ENCODE peak calls at places on chromosomes 12 and 14, in ten cellular contexts. One of them, this sample, is unnamed.
A peak's percentile ranks its signal among the peaks of the same experiment; 100 is the strongest.

GRCh38 chr12:3333583-3333982 is 157.4 kb upstream of the PRMT8 start:
- DNase-seq in A549: peak; percentile 48
- DNase-seq in Calu3: peak; percentile 35
- DNase-seq in AG04450: no peak
- DNase-seq in OCI-LY7: no peak
- DNase-seq in GM12865: no peak
- DNase-seq in glutamatergic neuron: no peak
- DNase-seq in spleen: no peak
- DNase-seq in CD4-positive, alpha-beta T cell: no peak
- DNase-seq in astrocyte: no peak
- DNase-seq in this sample: no peak

GRCh38 chr14:92473261-92473946 is 40.2 kb upstream of the RIN3 start:
- DNase-seq in A549: peak; percentile 61
- DNase-seq in Calu3: no peak
- DNase-seq in AG04450: no peak
- DNase-seq in OCI-LY7: no peak
- DNase-seq in GM12865: no peak
- DNase-seq in glutamatergic neuron: no peak
- DNase-seq in spleen: no peak
- DNase-seq in CD4-positive, alpha-beta T cell: no peak
- DNase-seq in astrocyte: peak; percentile 20
- DNase-seq in this sample: peak; percentile 70

GRCh38 chr14:70602254-70602653 is 1.8 kb upstream of the MED6 start:
- DNase-seq in A549: no peak
- DNase-seq in Calu3: no peak
- DNase-seq in AG04450: no peak
- DNase-seq in OCI-LY7: peak; percentile 62
- DNase-seq in GM12865: peak; percentile 52
- DNase-seq in glutamatergic neuron: no peak
- DNase-seq in spleen: no peak
- DNase-seq in CD4-positive, alpha-beta T cell: no peak
- DNase-seq in astrocyte: no peak
- DNase-seq in this sample: no peak

GRCh38 chr14:61190341-61190740 is 90.8 kb downstream of the TMEM30B start:
- DNase-seq in A549: no peak
- DNase-seq in Calu3: no peak
- DNase-seq in AG04450: no peak
- DNase-seq in OCI-LY7: no peak
- DNase-seq in GM12865: no peak
- DNase-seq in glutamatergic neuron: no peak
- DNase-seq in spleen: no peak
- DNase-seq in CD4-positive, alpha-beta T cell: no peak
- DNase-seq in astrocyte: peak; percentile 26
- DNase-seq in this sample: no peak

GRCh38 chr12:78628701-78629100 is 235.9 kb upstream of the SYT1 start:
- DNase-seq in A549: no peak
- DNase-seq in Calu3: no peak
- DNase-seq in AG04450: no peak
- DNase-seq in OCI-LY7: no peak
- DNase-seq in GM12865: no peak
- DNase-seq in glutamatergic neuron: no peak
- DNase-seq in spleen: no peak
- DNase-seq in CD4-positive, alpha-beta T cell: no peak
- DNase-seq in astrocyte: no peak
- DNase-seq in this sample: no peak

GRCh38 chr12:127293507-127294310 is 973.3 kb upstream of the TMEM132C start:
- DNase-seq in A549: peak; percentile 57
- DNase-seq in Calu3: peak; percentile 38
- DNase-seq in AG04450: no peak
- DNase-seq in OCI-LY7: peak; percentile 3
- DNase-seq in GM12865: peak; percentile 52
- DNase-seq in glutamatergic neuron: peak; percentile 60
- DNase-seq in spleen: no peak
- DNase-seq in CD4-positive, alpha-beta T cell: no peak
- DNase-seq in astrocyte: peak; percentile 36
- DNase-seq in this sample: peak; percentile 28

GRCh38 chr12:4441355-4442330 is 4.0 kb downstream of the FGF6 start:
- DNase-seq in A549: no peak
- DNase-seq in Calu3: no peak
- DNase-seq in AG04450: no peak
- DNase-seq in OCI-LY7: no peak
- DNase-seq in GM12865: peak; percentile 4
- DNase-seq in glutamatergic neuron: no peak
- DNase-seq in spleen: peak; percentile 48
- DNase-seq in CD4-positive, alpha-beta T cell: no peak
- DNase-seq in astrocyte: no peak
- DNase-seq in this sample: no peak

GRCh38 chr12:105888696-105889095 is 250.1 kb downstream of the NUAK1 start:
- DNase-seq in A549: no peak
- DNase-seq in Calu3: no peak
- DNase-seq in AG04450: no peak
- DNase-seq in OCI-LY7: no peak
- DNase-seq in GM12865: no peak
- DNase-seq in glutamatergic neuron: no peak
- DNase-seq in spleen: no peak
- DNase-seq in CD4-positive, alpha-beta T cell: no peak
- DNase-seq in astrocyte: peak; percentile 93
- DNase-seq in this sample: no peak

GRCh38 chr14:54815531-54815930 is 87.1 kb downstream of the GCH1 start:
- DNase-seq in A549: no peak
- DNase-seq in Calu3: no peak
- DNase-seq in AG04450: no peak
- DNase-seq in OCI-LY7: no peak
- DNase-seq in GM12865: no peak
- DNase-seq in glutamatergic neuron: no peak
- DNase-seq in spleen: no peak
- DNase-seq in CD4-positive, alpha-beta T cell: no peak
- DNase-seq in astrocyte: no peak
- DNase-seq in this sample: no peak

GRCh38 chr14:54813081-54813480 is 89.5 kb downstream of the GCH1 start:
- DNase-seq in A549: no peak
- DNase-seq in Calu3: no peak
- DNase-seq in AG04450: no peak
- DNase-seq in OCI-LY7: no peak
- DNase-seq in GM12865: no peak
- DNase-seq in glutamatergic neuron: no peak
- DNase-seq in spleen: no peak
- DNase-seq in CD4-positive, alpha-beta T cell: no peak
- DNase-seq in astrocyte: no peak
- DNase-seq in this sample: no peak

GRCh38 chr14:54815016-54815415 is 87.6 kb downstream of the GCH1 start:
- DNase-seq in A549: no peak
- DNase-seq in Calu3: peak; percentile 44
- DNase-seq in AG04450: no peak
- DNase-seq in OCI-LY7: no peak
- DNase-seq in GM12865: no peak
- DNase-seq in glutamatergic neuron: no peak
- DNase-seq in spleen: no peak
- DNase-seq in CD4-positive, alpha-beta T cell: no peak
- DNase-seq in astrocyte: peak; percentile 53
- DNase-seq in this sample: no peak

GRCh38 chr14:54812661-54813060 is 90.0 kb downstream of the GCH1 start:
- DNase-seq in A549: no peak
- DNase-seq in Calu3: no peak
- DNase-seq in AG04450: no peak
- DNase-seq in OCI-LY7: no peak
- DNase-seq in GM12865: no peak
- DNase-seq in glutamatergic neuron: no peak
- DNase-seq in spleen: no peak
- DNase-seq in CD4-positive, alpha-beta T cell: no peak
- DNase-seq in astrocyte: no peak
- DNase-seq in this sample: no peak

DNA sequence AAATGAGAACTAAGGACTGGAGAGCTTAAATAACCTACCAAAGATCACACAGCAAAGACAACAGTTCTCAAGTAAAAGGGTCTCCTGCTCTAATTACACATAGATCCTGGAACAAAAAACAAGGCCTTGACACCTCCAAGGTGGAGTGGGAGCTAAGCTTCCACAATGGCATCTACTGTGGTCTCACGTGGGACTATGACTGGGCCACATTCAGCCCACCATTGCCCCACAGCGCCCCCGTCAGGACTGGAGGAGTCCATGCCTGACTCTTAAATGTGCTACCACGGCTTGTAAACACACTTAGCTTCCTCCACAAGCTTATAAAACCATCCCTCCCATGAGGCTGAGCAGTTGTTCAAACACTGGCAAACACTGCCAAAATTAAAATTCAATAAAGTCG is 88.5 kb downstream of the GCH1 start:
- DNase-seq in A549: peak; percentile 73
- DNase-seq in Calu3: peak; percentile 21
- DNase-seq in AG04450: no peak
- DNase-seq in OCI-LY7: peak; percentile 35
- DNase-seq in GM12865: peak; percentile 35
- DNase-seq in glutamatergic neuron: no peak
- DNase-seq in spleen: no peak
- DNase-seq in CD4-positive, alpha-beta T cell: no peak
- DNase-seq in astrocyte: no peak
- DNase-seq in this sample: no peak
- TF ChIP-seq CTCF in A549: peak; percentile 19
- TF ChIP-seq CTCF in Calu3: no peak
- TF ChIP-seq CTCF in AG04450: peak; percentile 6
- TF ChIP-seq CTCF in OCI-LY7: peak; percentile 74
- TF ChIP-seq CTCF in GM12865: peak; percentile 33
- TF ChIP-seq CTCF in glutamatergic neuron: no peak
- TF ChIP-seq CTCF in spleen: no peak
- TF ChIP-seq CTCF in CD4-positive, alpha-beta T cell: no peak
- TF ChIP-seq CTCF in astrocyte: peak; percentile 17
- TF ChIP-seq CTCF in this sample: no peak

DNA sequence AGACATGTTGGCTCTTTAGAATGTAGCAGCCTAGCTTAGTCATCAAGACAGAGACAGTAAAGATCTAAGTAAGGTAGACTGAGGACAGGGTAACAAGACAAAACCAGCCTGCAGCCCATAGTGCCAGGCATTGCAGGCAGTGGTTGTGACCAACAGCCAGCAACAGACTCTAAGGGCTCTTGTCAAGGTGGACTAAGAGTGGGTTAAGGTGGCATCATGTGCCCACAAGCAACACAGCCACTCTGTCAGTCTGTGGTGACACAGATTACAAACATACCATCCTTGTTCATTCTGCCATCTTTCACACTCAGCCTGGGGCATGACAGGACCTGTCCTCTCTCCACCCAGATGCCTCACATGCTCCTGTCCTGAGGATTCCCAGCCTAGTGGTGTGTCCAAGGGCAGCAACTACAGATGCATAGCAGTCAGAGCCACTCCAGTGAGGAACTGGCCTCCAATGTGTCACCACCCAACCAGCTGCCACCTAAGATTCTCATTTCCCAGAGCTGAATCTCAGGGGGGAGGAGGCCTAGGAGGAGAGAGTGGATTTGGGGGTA is 28.3 kb downstream of the VDR start:
- DNase-seq in A549: no peak
- DNase-seq in Calu3: no peak
- DNase-seq in AG04450: no peak
- DNase-seq in OCI-LY7: no peak
- DNase-seq in GM12865: no peak
- DNase-seq in glutamatergic neuron: no peak
- DNase-seq in spleen: peak; percentile 17
- DNase-seq in CD4-positive, alpha-beta T cell: no peak
- DNase-seq in astrocyte: no peak
- DNase-seq in this sample: no peak
- TF ChIP-seq CTCF in A549: no peak
- TF ChIP-seq CTCF in Calu3: no peak
- TF ChIP-seq CTCF in AG04450: no peak
- TF ChIP-seq CTCF in OCI-LY7: no peak
- TF ChIP-seq CTCF in GM12865: no peak
- TF ChIP-seq CTCF in glutamatergic neuron: no peak
- TF ChIP-seq CTCF in spleen: no peak
- TF ChIP-seq CTCF in CD4-positive, alpha-beta T cell: no peak
- TF ChIP-seq CTCF in astrocyte: no peak
- TF ChIP-seq CTCF in this sample: no peak

GRCh38 chr12:30754750-30755394 is at the start of gene CAPRIN2:
- DNase-seq in A549: peak; percentile 97
- DNase-seq in Calu3: peak; percentile 97
- DNase-seq in AG04450: peak; percentile 81
- DNase-seq in OCI-LY7: peak; percentile 94
- DNase-seq in GM12865: peak; percentile 96
- DNase-seq in glutamatergic neuron: peak; percentile 97
- DNase-seq in spleen: peak; percentile 100
- DNase-seq in CD4-positive, alpha-beta T cell: peak; percentile 88
- DNase-seq in astrocyte: peak; percentile 90
- DNase-seq in this sample: peak; percentile 87

GRCh38 chr12:30757316-30757715 is 2.6 kb upstream of the CAPRIN2 start:
- DNase-seq in A549: no peak
- DNase-seq in Calu3: no peak
- DNase-seq in AG04450: no peak
- DNase-seq in OCI-LY7: no peak
- DNase-seq in GM12865: no peak
- DNase-seq in glutamatergic neuron: no peak
- DNase-seq in spleen: no peak
- DNase-seq in CD4-positive, alpha-beta T cell: no peak
- DNase-seq in astrocyte: no peak
- DNase-seq in this sample: no peak

GRCh38 chr12:30754383-30754749 is 385 bp downstream of the CAPRIN2 start:
- DNase-seq in A549: peak; percentile 34
- DNase-seq in Calu3: no peak
- DNase-seq in AG04450: no peak
- DNase-seq in OCI-LY7: no peak
- DNase-seq in GM12865: no peak
- DNase-seq in glutamatergic neuron: no peak
- DNase-seq in spleen: no peak
- DNase-seq in CD4-positive, alpha-beta T cell: peak; percentile 25
- DNase-seq in astrocyte: peak; percentile 5
- DNase-seq in this sample: no peak

GRCh38 chr12:30755395-30755762 is 628 bp upstream of the CAPRIN2 start:
- DNase-seq in A549: peak; percentile 2
- DNase-seq in Calu3: no peak
- DNase-seq in AG04450: no peak
- DNase-seq in OCI-LY7: no peak
- DNase-seq in GM12865: no peak
- DNase-seq in glutamatergic neuron: no peak
- DNase-seq in spleen: no peak
- DNase-seq in CD4-positive, alpha-beta T cell: no peak
- DNase-seq in astrocyte: no peak
- DNase-seq in this sample: no peak

DNA sequence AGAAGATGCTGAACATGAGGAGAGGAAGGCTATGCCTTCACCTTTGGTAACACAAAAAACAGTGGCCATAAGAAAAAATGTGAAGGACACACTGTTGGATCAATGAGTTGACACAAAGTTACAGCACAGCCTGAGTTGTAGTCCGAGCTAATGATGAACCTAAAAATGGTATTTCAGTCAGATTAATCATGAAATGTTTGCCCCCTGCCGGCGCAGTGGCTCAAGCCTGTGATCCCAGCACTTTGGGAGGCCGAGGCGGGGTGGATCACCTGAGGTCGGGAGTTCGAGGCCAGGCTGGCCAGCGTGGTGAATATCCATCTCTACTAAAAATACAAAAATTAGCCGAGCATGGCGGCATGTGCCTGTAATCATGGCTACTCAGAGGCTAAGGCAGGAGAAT is 1.3 kb upstream of the CAPRIN2 start:
- DNase-seq in A549: peak; percentile 31
- DNase-seq in Calu3: peak; percentile 37
- DNase-seq in AG04450: no peak
- DNase-seq in OCI-LY7: no peak
- DNase-seq in GM12865: no peak
- DNase-seq in glutamatergic neuron: peak; percentile 14
- DNase-seq in spleen: no peak
- DNase-seq in CD4-positive, alpha-beta T cell: no peak
- DNase-seq in astrocyte: no peak
- DNase-seq in this sample: no peak
- TF ChIP-seq CTCF in A549: no peak
- TF ChIP-seq CTCF in Calu3: no peak
- TF ChIP-seq CTCF in AG04450: no peak
- TF ChIP-seq CTCF in OCI-LY7: no peak
- TF ChIP-seq CTCF in GM12865: no peak
- TF ChIP-seq CTCF in glutamatergic neuron: no peak
- TF ChIP-seq CTCF in spleen: no peak
- TF ChIP-seq CTCF in CD4-positive, alpha-beta T cell: no peak
- TF ChIP-seq CTCF in astrocyte: no peak
- TF ChIP-seq CTCF in this sample: no peak

GRCh38 chr12:63766498-63766897 is 13.2 kb upstream of the RXYLT1 start:
- DNase-seq in A549: no peak
- DNase-seq in Calu3: no peak
- DNase-seq in AG04450: no peak
- DNase-seq in OCI-LY7: no peak
- DNase-seq in GM12865: no peak
- DNase-seq in glutamatergic neuron: no peak
- DNase-seq in spleen: no peak
- DNase-seq in CD4-positive, alpha-beta T cell: no peak
- DNase-seq in astrocyte: no peak
- DNase-seq in this sample: no peak
- TF ChIP-seq CTCF in A549: no peak
- TF ChIP-seq CTCF in Calu3: peak; percentile 13
- TF ChIP-seq CTCF in AG04450: no peak
- TF ChIP-seq CTCF in OCI-LY7: peak; percentile 59
- TF ChIP-seq CTCF in GM12865: peak; percentile 3
- TF ChIP-seq CTCF in glutamatergic neuron: no peak
- TF ChIP-seq CTCF in spleen: no peak
- TF ChIP-seq CTCF in CD4-positive, alpha-beta T cell: no peak
- TF ChIP-seq CTCF in astrocyte: peak; percentile 24
- TF ChIP-seq CTCF in this sample: peak; percentile 27

This sample was measured in AG09319.